ENCODE peak calls at places on chromosome 19, in seven cellular contexts. V is IMR-90, Q is stomach, P is heart left ventricle, A is transverse colon, K is vagina, O is tibial nerve. I is an unnamed sample. For H3K36me3, the result is how much of the 10 kb centered on the place peaks cover.

GRCh38 chr19:10517760-10518443 is 655 bp upstream of the S1PR5 start:
- DNase-seq in O (no peak), K (no peak), Q (no peak), V (peak), P (no peak), A (no peak), I (no peak)

GRCh38 chr19:50420808-50421207 is 2.1 kb downstream of the SPIB start:
- DNase-seq in P (no peak), Q (no peak), O (no peak), V (no peak), K (no peak), A (no peak), I (no peak)

GRCh38 chr19:33303791-33304759 is 1.7 kb upstream of the CEBPA start:
- DNase-seq in K (peak), O (no peak), V (no peak), P (no peak), Q (peak), A (peak), I (no peak)

GRCh38 chr19:14113762-14114414 is 3.7 kb downstream of the PRKACA start:
- DNase-seq in P (no peak), K (no peak), V (no peak), A (peak), Q (no peak), O (no peak), I (no peak)

GRCh38 chr19:33093420-33094210 is 12.6 kb downstream of the GPATCH1 start:
- DNase-seq in P (no peak), A (no peak), K (no peak), Q (no peak), V (no peak), O (no peak), I (no peak)

GRCh38 chr19:3801412-3802096 is 15.4 kb upstream of the MATK start:
- DNase-seq in V (no peak), Q (peak), O (no peak), K (no peak), A (peak), P (peak), I (no peak)

GRCh38 chr19:2326699-2327360 is 1.6 kb downstream of the LSM7 start:
- DNase-seq in P (no peak), K (no peak), V (no peak), Q (no peak), O (no peak), A (no peak), I (no peak)

GRCh38 chr19:1591421-1592022 is 1.1 kb downstream of the MBD3 start:
- DNase-seq in O (no peak), V (no peak), Q (no peak), P (no peak), A (no peak), K (no peak), I (no peak)

GRCh38 chr19:29372461-29372860 is 153.3 kb upstream of the VSTM2B start:
- DNase-seq in P (no peak), O (no peak), A (no peak), K (peak), V (no peak), Q (no peak), I (no peak)

GRCh38 chr19:13007292-13008045 is 12.2 kb downstream of the NFIX start:
- DNase-seq in O (peak), A (no peak), P (no peak), K (no peak), Q (peak), V (no peak), I (peak)

GRCh38 chr19:4970558-4971423 is 1.9 kb downstream of the KDM4B start:
- DNase-seq in O (no peak), A (peak), K (no peak), P (no peak), V (no peak), Q (peak), I (no peak)

GRCh38 chr19:1062387-1063029 is 4.5 kb upstream of the ARHGAP45 start:
- DNase-seq in P (no peak), A (no peak), Q (no peak), O (no peak), V (no peak), K (no peak), I (no peak)

GRCh38 chr19:51799311-51799997 is 4.5 kb downstream of the FPR3 start:
- DNase-seq in P (peak), Q (peak), O (peak), A (peak), K (peak), V (peak), I (peak)

GRCh38 chr19:35868172-35868822 is at the start of gene APLP1:
- DNase-seq in P (peak), Q (peak), O (no peak), V (no peak), A (peak), K (no peak), I (no peak)

GRCh38 chr19:7182489-7182888 is 111.7 kb downstream of the INSR start:
- DNase-seq in Q (no peak), V (no peak), O (no peak), P (no peak), A (no peak), K (no peak), I (no peak)

GRCh38 chr19:13938361-13939027 is at the start of gene PODNL1:
- DNase-seq in A (no peak), V (peak), K (no peak), O (peak), P (no peak), Q (no peak), I (no peak)

GRCh38 chr19:2286402-2287140 is 4.6 kb upstream of the PEAK3 start:
- DNase-seq in V (no peak), Q (no peak), P (no peak), O (no peak), A (no peak), K (no peak), I (no peak)

GRCh38 chr19:9969688-9969975 is 33.3 kb upstream of the OLFM2 start:
- DNase-seq in O (no peak), Q (no peak), K (no peak), V (no peak), A (no peak), P (no peak), I (no peak)

GRCh38 chr19:35058370-35058769 is 16.8 kb downstream of the HPN start:
- DNase-seq in A (no peak), K (no peak), Q (no peak), P (no peak), V (no peak), O (no peak), I (no peak)

GRCh38 chr19:20365146-20365545 is 198.1 kb downstream of the ZNF486 start:
- DNase-seq in V (no peak), Q (no peak), P (no peak), A (no peak), K (no peak), O (no peak), I (no peak)

GRCh38 chr19:3404324-3405260 is 38.2 kb downstream of the NFIC start:
- DNase-seq in V (peak), Q (peak), P (peak), A (peak), O (peak), K (no peak), I (peak)

GRCh38 chr19:30529876-30530275 is 157.7 kb downstream of the ZNF536 start:
- DNase-seq in V (no peak), O (no peak), P (no peak), Q (no peak), K (no peak), A (no peak), I (no peak)

GRCh38 chr19:566844-567243 is 5.6 kb upstream of the BSG start:
- DNase-seq in O (no peak), P (no peak), Q (no peak), A (no peak), V (no peak), K (no peak), I (no peak)

GRCh38 chr19:54201980-54202379 is 1.3 kb downstream of the RPS9 start:
- DNase-seq in K (no peak), Q (no peak), A (no peak), V (no peak), P (no peak), O (no peak), I (no peak)

GRCh38 chr19:49106648-49107135 is 7.5 kb upstream of the LIN7B start:
- DNase-seq in A (peak), V (peak), O (peak), P (peak), K (no peak), Q (peak), I (no peak)

GRCh38 chr19:42323473-42323851 is 2.0 kb upstream of the MEGF8 start:
- DNase-seq in O (no peak), K (no peak), V (no peak), A (peak), Q (no peak), P (no peak), I (no peak)

GRCh38 chr19:17966115-17966455 is 822 bp upstream of the KCNN1 start:
- DNase-seq in A (no peak), Q (no peak), P (no peak), K (no peak), O (no peak), V (no peak), I (no peak)

GRCh38 chr19:10712754-10713153 is 5.1 kb upstream of the DNM2 start:
- DNase-seq in K (no peak), A (peak), O (no peak), V (no peak), Q (no peak), P (no peak), I (no peak)

GRCh38 chr19:56106397-56106849 is 14.7 kb downstream of the ZNF787 start:
- DNase-seq in P (no peak), A (peak), O (no peak), V (no peak), Q (peak), K (no peak), I (no peak)

GRCh38 chr19:29509456-29509855 is 16.3 kb upstream of the VSTM2B start:
- DNase-seq in K (no peak), V (no peak), O (no peak), Q (no peak), P (no peak), A (no peak), I (no peak)

GRCh38 chr19:7635670-7636069 is 1.2 kb upstream of the STXBP2 start:
- DNase-seq in P (no peak), A (no peak), O (no peak), K (no peak), Q (no peak), V (no peak), I (no peak)

GRCh38 chr19:45767881-45768643 is 990 bp downstream of the SIX5 start:
- DNase-seq in A (peak), V (peak), O (peak), Q (peak), P (peak), K (peak), I (no peak)

GRCh38 chr19:33221641-33222040 is 4.0 kb downstream of the SLC7A10 start:
- DNase-seq in V (peak), A (no peak), Q (no peak), O (no peak), K (no peak), P (no peak), I (no peak)

GRCh38 chr19:902093-902370 is 8.7 kb downstream of the RNU6-9 start:
- DNase-seq in O (no peak), A (no peak), K (no peak), V (no peak), Q (no peak), P (peak), I (no peak)

GRCh38 chr19:43527860-43528622 is 1.0 kb upstream of the ETHE1 start:
- DNase-seq in A (peak), O (peak), V (no peak), P (peak), K (no peak), Q (no peak), I (no peak)

DNA sequence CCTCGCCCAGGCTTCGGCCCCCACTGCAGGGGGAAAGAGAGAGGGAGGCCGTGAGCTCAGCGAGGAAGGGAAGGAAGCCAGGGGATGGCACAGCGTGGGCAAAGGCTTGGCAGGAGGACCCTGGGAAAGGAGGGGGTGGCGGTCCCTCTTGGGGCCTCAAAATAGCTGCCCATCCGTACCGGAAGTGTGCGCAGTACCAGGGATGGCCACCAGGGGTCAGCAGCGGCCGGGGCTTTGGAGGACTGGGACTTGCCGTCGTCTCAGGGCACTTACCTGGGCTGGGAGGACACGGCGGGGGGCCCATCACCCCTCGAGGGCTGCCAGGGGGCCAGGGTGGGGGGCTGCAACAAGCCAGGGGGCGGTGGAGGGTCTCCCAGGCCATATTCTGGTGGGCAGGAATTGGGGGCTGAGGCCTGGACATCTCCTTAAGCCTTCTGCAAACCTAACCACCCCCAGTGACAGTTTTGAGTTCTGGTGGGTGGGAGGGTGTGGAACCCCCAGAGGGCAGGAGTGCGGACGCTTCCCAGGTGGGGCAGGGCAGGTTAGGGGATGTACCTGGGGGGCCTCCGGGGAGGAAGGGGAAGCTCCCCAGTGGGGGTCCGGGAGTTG is 7.8 kb upstream of the TMEM161A start:
- DNase-seq in P (peak), O (peak), K (no peak), Q (peak), A (peak), V (peak), I (peak)
- H3K36me3 ChIP-seq in P (under half), O (under half), K (under half), Q (under half), A (under half), V (under half), I (under half)

DNA sequence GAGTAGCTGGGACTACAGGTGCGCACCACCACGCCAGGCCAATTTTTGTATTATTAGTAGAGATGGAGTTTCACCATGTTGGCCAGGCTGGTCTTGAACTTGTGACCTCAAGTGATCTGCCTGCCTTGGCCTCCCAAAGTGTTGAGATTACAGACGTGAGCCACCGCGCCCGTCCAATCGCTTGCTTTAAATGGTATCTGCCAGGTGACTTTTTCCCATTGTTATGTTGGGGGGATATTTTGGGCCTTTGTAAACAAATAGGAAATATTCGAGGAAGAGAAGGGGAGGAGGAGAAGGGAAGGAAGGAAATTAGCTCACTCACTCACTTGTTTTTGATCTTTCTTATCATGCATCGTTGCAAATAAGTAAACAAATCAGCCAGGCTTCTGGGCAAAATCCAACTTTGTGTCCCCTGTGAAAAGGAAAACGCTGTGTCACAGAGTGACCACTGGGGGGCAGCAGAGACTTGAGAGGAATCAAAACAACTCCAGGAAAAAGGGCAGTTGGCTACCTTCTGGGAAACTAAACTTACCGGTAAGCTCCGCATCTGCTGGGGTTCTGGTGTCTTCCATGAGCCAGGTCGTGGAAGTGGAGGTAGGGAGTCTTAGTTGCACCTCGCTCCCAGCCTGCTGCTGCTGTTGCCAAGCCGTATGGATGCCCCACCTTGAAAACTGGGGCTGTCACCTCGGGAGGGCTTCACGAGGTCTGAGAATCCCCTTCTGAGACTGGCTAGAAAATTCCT is 9.3 kb upstream of the RANBP3 start:
- DNase-seq in K (no peak), A (peak), V (peak), P (peak), O (peak), Q (peak), I (no peak)
- H3K4me3 ChIP-seq in K (peak), A (peak), V (no peak), P (peak), O (no peak), Q (peak), I (peak)

DNA sequence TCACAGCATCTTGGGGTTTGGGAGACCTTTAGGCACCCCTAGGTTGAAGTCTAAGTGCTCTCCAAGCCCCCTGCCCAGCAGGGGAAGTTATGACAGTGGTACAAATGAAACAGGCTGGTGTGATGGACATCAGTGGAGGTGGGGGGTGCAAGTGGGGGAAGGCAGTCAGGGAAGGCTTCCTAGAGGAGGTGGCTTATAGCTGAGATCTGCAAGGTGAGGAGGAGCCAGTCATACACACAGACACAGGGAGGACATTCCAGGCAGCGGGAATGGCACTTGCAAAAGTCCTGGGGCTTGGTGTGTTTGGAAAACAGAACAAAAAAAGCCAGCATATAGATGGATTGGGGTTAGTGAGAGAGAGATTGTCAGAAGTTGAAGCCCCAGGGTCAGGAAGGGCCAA is 11.6 kb downstream of the HSH2D start:
- DNase-seq in P (no peak), Q (no peak), O (no peak), A (no peak), K (no peak), V (no peak), I (no peak)
- TF ChIP-seq POLR2A in P (no peak), Q (no peak), O (no peak), A (no peak), K (no peak), V (no peak), I (no peak)

DNA sequence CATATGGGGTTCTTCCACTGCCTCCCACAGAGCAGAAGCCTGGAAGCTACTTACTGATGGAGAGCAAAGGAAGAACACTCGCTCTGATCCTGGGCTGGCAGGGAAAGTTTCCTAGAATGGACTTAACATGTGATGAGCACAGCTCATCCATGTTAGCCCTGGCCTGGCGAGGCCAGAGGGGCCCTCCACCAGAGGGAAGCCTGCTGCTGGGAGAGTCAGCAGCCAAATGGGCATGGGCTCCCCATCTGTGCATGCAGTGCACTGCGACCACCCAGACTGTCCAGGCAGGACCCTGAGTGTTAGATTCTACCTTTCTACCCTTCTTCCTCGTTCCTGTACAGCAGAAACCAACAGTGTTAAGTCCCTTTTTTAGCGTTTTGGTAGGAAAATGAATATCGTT is 8.9 kb downstream of the HNRNPUL1 start:
- DNase-seq in Q (no peak), V (no peak), O (no peak), A (no peak), P (no peak), K (no peak), I (no peak)
- H3K36me3 ChIP-seq in Q (half or more), V (half or more), O (under half), A (half or more), P (half or more), K (under half), I (half or more)

GRCh38 chr19:38251564-38252051 is 4.6 kb downstream of the PPP1R14A start:
- DNase-seq in P (peak), O (peak), A (no peak), Q (no peak), K (no peak), V (no peak), I (no peak)
- H3K4me3 ChIP-seq in P (no peak), O (peak), A (peak), Q (peak), K (peak), V (no peak), I (peak)